ENCODE peak calls at places on chromosomes 11 and 22, in four cellular contexts. P is OCI-M1, K is T-helper 9 cell, Q is GM04504. H is an unnamed sample.

GRCh38 chr22:48858121-48858520 is 969.6 kb downstream of the BRD1 start:
- DNase-seq in Q (no peak), K (no peak), P (no peak), H (no peak)

GRCh38 chr11:61642162-61642561 is 38.0 kb upstream of the DAGLA start:
- DNase-seq in P (no peak), K (no peak), Q (no peak), H (no peak)

GRCh38 chr22:29997516-29997915 is 82.7 kb upstream of the HORMAD2 start:
- DNase-seq in Q (no peak), K (no peak), P (no peak), H (no peak)

GRCh38 chr11:81959341-81959740 is 774.3 kb downstream of the FAM181B start:
- DNase-seq in Q (no peak), K (no peak), P (no peak), H (no peak)

GRCh38 chr11:132844956-132845355 is 687.3 kb downstream of the OPCML start:
- DNase-seq in K (no peak), Q (peak; percentile 81), P (no peak), H (no peak)

GRCh38 chr11:14905104-14906033 is 13.3 kb upstream of the CYP2R1 start:
- DNase-seq in K (peak; percentile 70), P (peak; percentile 90), Q (no peak), H (peak; percentile 88)

GRCh38 chr11:16772141-16772512 is 33.7 kb downstream of the C11orf58 start:
- DNase-seq in K (no peak), Q (no peak), P (no peak), H (no peak)

GRCh38 chr22:42758929-42759629 is 38.4 kb upstream of the A4GALT start:
- DNase-seq in P (no peak), Q (no peak), K (no peak), H (no peak)

GRCh38 chr11:73271936-73272679 is at the start of gene P2RY6:
- DNase-seq in Q (no peak), P (peak; percentile 79), K (no peak), H (no peak)